ENCODE peak calls at places on chromosomes 5 and 9, in ten cellular contexts. One of them, this sample, is unnamed.

GRCh38 chr9:5621327-5621726 is 7.6 kb upstream of the RIC1 start:
- DNase-seq in astrocyte of the spinal cord: peak; percentile 71
- DNase-seq in astrocyte: peak; percentile 81
- DNase-seq in HepG2: no peak
- DNase-seq in GM06990: no peak
- DNase-seq in left ventricle myocardium inferior: no peak
- DNase-seq in cardiac fibroblast: peak; percentile 67
- DNase-seq in ovary: no peak
- DNase-seq in fibroblast of villous mesenchyme: peak; percentile 54
- DNase-seq in lung: no peak
- DNase-seq in this sample: peak; percentile 92

GRCh38 chr5:150485770-150486401 is 22.0 kb upstream of the NDST1 start:
- DNase-seq in astrocyte of the spinal cord: no peak
- DNase-seq in astrocyte: no peak
- DNase-seq in HepG2: no peak
- DNase-seq in GM06990: peak; percentile 59
- DNase-seq in left ventricle myocardium inferior: peak; percentile 72
- DNase-seq in cardiac fibroblast: peak; percentile 66
- DNase-seq in ovary: peak; percentile 88
- DNase-seq in fibroblast of villous mesenchyme: no peak
- DNase-seq in lung: peak; percentile 59
- DNase-seq in this sample: no peak

GRCh38 chr9:111598730-111599091 is 736 bp downstream of the PTGR1 start:
- DNase-seq in astrocyte of the spinal cord: peak; percentile 33
- DNase-seq in astrocyte: peak; percentile 19
- DNase-seq in HepG2: peak; percentile 56
- DNase-seq in GM06990: peak; percentile 9
- DNase-seq in left ventricle myocardium inferior: peak; percentile 29
- DNase-seq in cardiac fibroblast: peak; percentile 53
- DNase-seq in ovary: peak; percentile 47
- DNase-seq in fibroblast of villous mesenchyme: peak; percentile 80
- DNase-seq in lung: peak; percentile 31
- DNase-seq in this sample: peak; percentile 63

GRCh38 chr9:70534058-70534457 is 119.6 kb upstream of the KLF9 start:
- DNase-seq in astrocyte of the spinal cord: no peak
- DNase-seq in astrocyte: no peak
- DNase-seq in HepG2: no peak
- DNase-seq in GM06990: no peak
- DNase-seq in left ventricle myocardium inferior: no peak
- DNase-seq in cardiac fibroblast: peak; percentile 37
- DNase-seq in ovary: no peak
- DNase-seq in fibroblast of villous mesenchyme: peak; percentile 42
- DNase-seq in lung: no peak
- DNase-seq in this sample: peak; percentile 6

GRCh38 chr5:172775326-172776234 is 4.6 kb upstream of the DUSP1 start:
- DNase-seq in astrocyte of the spinal cord: peak; percentile 63
- DNase-seq in astrocyte: peak; percentile 58
- DNase-seq in HepG2: peak; percentile 95
- DNase-seq in GM06990: no peak
- DNase-seq in left ventricle myocardium inferior: peak; percentile 60
- DNase-seq in cardiac fibroblast: peak; percentile 94
- DNase-seq in ovary: no peak
- DNase-seq in fibroblast of villous mesenchyme: peak; percentile 98
- DNase-seq in lung: peak; percentile 95
- DNase-seq in this sample: peak; percentile 98

GRCh38 chr9:135515083-135515511 is 6.1 kb upstream of the LCN1 start:
- DNase-seq in astrocyte of the spinal cord: no peak
- DNase-seq in astrocyte: no peak
- DNase-seq in HepG2: no peak
- DNase-seq in GM06990: no peak
- DNase-seq in left ventricle myocardium inferior: no peak
- DNase-seq in cardiac fibroblast: no peak
- DNase-seq in ovary: no peak
- DNase-seq in fibroblast of villous mesenchyme: no peak
- DNase-seq in lung: no peak
- DNase-seq in this sample: no peak

GRCh38 chr9:27371382-27371781 is 74.4 kb upstream of the EQTN start:
- DNase-seq in astrocyte of the spinal cord: no peak
- DNase-seq in astrocyte: no peak
- DNase-seq in HepG2: no peak
- DNase-seq in GM06990: no peak
- DNase-seq in left ventricle myocardium inferior: no peak
- DNase-seq in cardiac fibroblast: no peak
- DNase-seq in ovary: no peak
- DNase-seq in fibroblast of villous mesenchyme: no peak
- DNase-seq in lung: no peak
- DNase-seq in this sample: peak; percentile 68

GRCh38 chr9:101758300-101758930 is 20.0 kb upstream of the GRIN3A start:
- DNase-seq in astrocyte of the spinal cord: no peak
- DNase-seq in astrocyte: no peak
- DNase-seq in HepG2: no peak
- DNase-seq in GM06990: no peak
- DNase-seq in left ventricle myocardium inferior: no peak
- DNase-seq in cardiac fibroblast: no peak
- DNase-seq in ovary: no peak
- DNase-seq in fibroblast of villous mesenchyme: no peak
- DNase-seq in lung: no peak
- DNase-seq in this sample: no peak

GRCh38 chr5:42547146-42547545 is 123.9 kb downstream of the GHR start:
- DNase-seq in astrocyte of the spinal cord: peak; percentile 59
- DNase-seq in astrocyte: peak; percentile 42
- DNase-seq in HepG2: no peak
- DNase-seq in GM06990: no peak
- DNase-seq in left ventricle myocardium inferior: no peak
- DNase-seq in cardiac fibroblast: peak; percentile 44
- DNase-seq in ovary: no peak
- DNase-seq in fibroblast of villous mesenchyme: peak; percentile 19
- DNase-seq in lung: no peak
- DNase-seq in this sample: peak; percentile 95

GRCh38 chr9:115396071-115396529 is 278.1 kb upstream of the TNC start:
- DNase-seq in astrocyte of the spinal cord: peak; percentile 27
- DNase-seq in astrocyte: peak; percentile 69
- DNase-seq in HepG2: no peak
- DNase-seq in GM06990: no peak
- DNase-seq in left ventricle myocardium inferior: no peak
- DNase-seq in cardiac fibroblast: peak; percentile 10
- DNase-seq in ovary: no peak
- DNase-seq in fibroblast of villous mesenchyme: peak; percentile 56
- DNase-seq in lung: no peak
- DNase-seq in this sample: no peak

GRCh38 chr9:14824481-14824880 is 85.7 kb downstream of the FREM1 start:
- DNase-seq in astrocyte of the spinal cord: no peak
- DNase-seq in astrocyte: no peak
- DNase-seq in HepG2: no peak
- DNase-seq in GM06990: no peak
- DNase-seq in left ventricle myocardium inferior: no peak
- DNase-seq in cardiac fibroblast: no peak
- DNase-seq in ovary: no peak
- DNase-seq in fibroblast of villous mesenchyme: no peak
- DNase-seq in lung: no peak
- DNase-seq in this sample: no peak

GRCh38 chr9:94920439-94920951 is 194.0 kb downstream of the AOPEP start:
- DNase-seq in astrocyte of the spinal cord: no peak
- DNase-seq in astrocyte: peak; percentile 69
- DNase-seq in HepG2: no peak
- DNase-seq in GM06990: no peak
- DNase-seq in left ventricle myocardium inferior: peak; percentile 58
- DNase-seq in cardiac fibroblast: peak; percentile 80
- DNase-seq in ovary: peak; percentile 68
- DNase-seq in fibroblast of villous mesenchyme: peak; percentile 89
- DNase-seq in lung: peak; percentile 61
- DNase-seq in this sample: peak; percentile 50
- H3K4me3 ChIP-seq in astrocyte of the spinal cord: no peak overlapping the region
- H3K4me3 ChIP-seq in astrocyte: no peak overlapping the region
- H3K4me3 ChIP-seq in HepG2: no peak overlapping the region
- H3K4me3 ChIP-seq in GM06990: no peak overlapping the region
- H3K4me3 ChIP-seq in left ventricle myocardium inferior: peak overlapping the region; percentile 17
- H3K4me3 ChIP-seq in cardiac fibroblast: no peak overlapping the region
- H3K4me3 ChIP-seq in ovary: no peak overlapping the region
- H3K4me3 ChIP-seq in fibroblast of villous mesenchyme: no peak overlapping the region
- H3K4me3 ChIP-seq in lung: no peak overlapping the region
- H3K4me3 ChIP-seq in this sample: no peak overlapping the region

GRCh38 chr9:88197781-88198345 is 59.6 kb upstream of the SPATA31C2 start:
- DNase-seq in astrocyte of the spinal cord: peak; percentile 65
- DNase-seq in astrocyte: peak; percentile 94
- DNase-seq in HepG2: no peak
- DNase-seq in GM06990: no peak
- DNase-seq in left ventricle myocardium inferior: no peak
- DNase-seq in cardiac fibroblast: peak; percentile 71
- DNase-seq in ovary: no peak
- DNase-seq in fibroblast of villous mesenchyme: peak; percentile 97
- DNase-seq in lung: no peak
- DNase-seq in this sample: peak; percentile 93
- H3K4me3 ChIP-seq in astrocyte of the spinal cord: no peak overlapping the region
- H3K4me3 ChIP-seq in astrocyte: peak overlapping the region; percentile 43
- H3K4me3 ChIP-seq in HepG2: no peak overlapping the region
- H3K4me3 ChIP-seq in GM06990: no peak overlapping the region
- H3K4me3 ChIP-seq in left ventricle myocardium inferior: peak overlapping the region; percentile 37
- H3K4me3 ChIP-seq in cardiac fibroblast: no peak overlapping the region
- H3K4me3 ChIP-seq in ovary: peak overlapping the region; percentile 24
- H3K4me3 ChIP-seq in fibroblast of villous mesenchyme: peak overlapping the region; percentile 38
- H3K4me3 ChIP-seq in lung: no peak overlapping the region
- H3K4me3 ChIP-seq in this sample: no peak overlapping the region

DNA sequence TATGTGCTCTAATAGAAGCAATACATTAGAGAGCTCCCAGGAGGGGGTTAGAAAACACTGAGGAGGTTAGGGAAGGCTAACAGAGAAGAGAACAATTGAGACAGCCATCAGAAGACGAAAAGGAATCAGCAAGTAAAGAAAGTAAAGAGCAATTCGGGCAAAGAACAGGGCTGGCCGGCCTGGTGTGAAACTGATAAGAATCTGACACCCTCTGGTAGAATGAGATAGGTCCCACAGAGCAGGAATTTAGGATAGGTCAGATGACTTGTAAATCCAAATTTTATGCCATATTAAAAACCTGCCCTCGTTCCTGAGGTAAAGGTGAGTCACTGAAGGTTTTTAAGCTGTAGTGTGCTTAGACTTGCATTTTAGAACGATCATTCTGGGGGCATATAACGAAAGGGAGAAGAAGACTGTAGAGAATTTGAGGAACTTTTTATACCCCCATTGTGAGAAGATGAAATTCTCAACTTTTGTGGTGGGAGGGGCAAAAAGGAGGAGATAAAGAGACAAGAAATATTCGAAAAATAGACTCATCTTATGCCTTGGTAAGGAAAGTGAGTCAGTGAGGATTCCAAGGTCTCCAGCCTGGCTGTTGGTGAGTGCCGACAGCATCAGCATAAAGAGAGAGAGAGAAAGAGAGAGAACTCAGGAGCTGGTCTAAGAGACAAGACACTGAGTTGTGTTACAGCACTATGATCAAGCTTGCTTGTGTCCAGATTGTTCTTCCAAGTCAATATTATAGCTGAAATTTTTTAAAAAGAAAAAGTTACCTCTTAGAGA is 51.3 kb downstream of the TMEM167A start:
- DNase-seq in astrocyte of the spinal cord: no peak
- DNase-seq in astrocyte: no peak
- DNase-seq in HepG2: no peak
- DNase-seq in GM06990: no peak
- DNase-seq in left ventricle myocardium inferior: no peak
- DNase-seq in cardiac fibroblast: no peak
- DNase-seq in ovary: no peak
- DNase-seq in fibroblast of villous mesenchyme: no peak
- DNase-seq in lung: no peak
- DNase-seq in this sample: no peak
- H3K4me3 ChIP-seq in astrocyte of the spinal cord: no peak overlapping the region
- H3K4me3 ChIP-seq in astrocyte: no peak overlapping the region
- H3K4me3 ChIP-seq in HepG2: no peak overlapping the region
- H3K4me3 ChIP-seq in GM06990: no peak overlapping the region
- H3K4me3 ChIP-seq in left ventricle myocardium inferior: no peak overlapping the region
- H3K4me3 ChIP-seq in cardiac fibroblast: no peak overlapping the region
- H3K4me3 ChIP-seq in ovary: no peak overlapping the region
- H3K4me3 ChIP-seq in fibroblast of villous mesenchyme: no peak overlapping the region
- H3K4me3 ChIP-seq in lung: no peak overlapping the region
- H3K4me3 ChIP-seq in this sample: no peak overlapping the region

GRCh38 chr9:20694248-20694647 is 10.2 kb downstream of the FOCAD start:
- DNase-seq in astrocyte of the spinal cord: no peak
- DNase-seq in astrocyte: no peak
- DNase-seq in HepG2: no peak
- DNase-seq in GM06990: no peak
- DNase-seq in left ventricle myocardium inferior: no peak
- DNase-seq in cardiac fibroblast: no peak
- DNase-seq in ovary: no peak
- DNase-seq in fibroblast of villous mesenchyme: no peak
- DNase-seq in lung: no peak
- DNase-seq in this sample: no peak
- H3K4me3 ChIP-seq in astrocyte of the spinal cord: no peak overlapping the region
- H3K4me3 ChIP-seq in astrocyte: no peak overlapping the region
- H3K4me3 ChIP-seq in HepG2: no peak overlapping the region
- H3K4me3 ChIP-seq in GM06990: no peak overlapping the region
- H3K4me3 ChIP-seq in left ventricle myocardium inferior: no peak overlapping the region
- H3K4me3 ChIP-seq in cardiac fibroblast: no peak overlapping the region
- H3K4me3 ChIP-seq in ovary: no peak overlapping the region
- H3K4me3 ChIP-seq in fibroblast of villous mesenchyme: no peak overlapping the region
- H3K4me3 ChIP-seq in lung: no peak overlapping the region
- H3K4me3 ChIP-seq in this sample: no peak overlapping the region

GRCh38 chr5:82163459-82164108 is 114.6 kb downstream of the RPS23 start:
- DNase-seq in astrocyte of the spinal cord: peak; percentile 55
- DNase-seq in astrocyte: peak; percentile 44
- DNase-seq in HepG2: no peak
- DNase-seq in GM06990: no peak
- DNase-seq in left ventricle myocardium inferior: no peak
- DNase-seq in cardiac fibroblast: peak; percentile 55
- DNase-seq in ovary: no peak
- DNase-seq in fibroblast of villous mesenchyme: peak; percentile 36
- DNase-seq in lung: no peak
- DNase-seq in this sample: peak; percentile 81
- H3K4me3 ChIP-seq in astrocyte of the spinal cord: no peak overlapping the region
- H3K4me3 ChIP-seq in astrocyte: no peak overlapping the region
- H3K4me3 ChIP-seq in HepG2: no peak overlapping the region
- H3K4me3 ChIP-seq in GM06990: no peak overlapping the region
- H3K4me3 ChIP-seq in left ventricle myocardium inferior: no peak overlapping the region
- H3K4me3 ChIP-seq in cardiac fibroblast: no peak overlapping the region
- H3K4me3 ChIP-seq in ovary: peak overlapping the region; percentile 13
- H3K4me3 ChIP-seq in fibroblast of villous mesenchyme: no peak overlapping the region
- H3K4me3 ChIP-seq in lung: no peak overlapping the region
- H3K4me3 ChIP-seq in this sample: no peak overlapping the region

DNA sequence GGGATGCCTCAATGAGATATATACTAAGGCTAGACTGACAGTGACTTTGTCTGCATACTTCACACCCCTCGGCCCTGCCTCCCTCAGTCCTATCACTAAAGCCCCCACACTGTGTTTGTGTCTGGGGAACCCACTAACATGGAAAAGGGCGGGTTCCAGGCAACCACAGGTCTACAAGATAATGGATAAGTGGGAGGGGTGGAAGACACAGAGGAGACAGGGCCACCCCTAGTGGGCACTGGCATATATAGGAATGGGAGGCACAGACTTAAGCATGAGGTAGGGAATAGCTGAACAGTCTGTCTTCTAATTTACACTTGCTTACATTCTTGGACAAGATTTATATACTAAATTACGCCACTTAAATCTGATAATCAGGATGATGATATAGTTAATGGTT is 74.0 kb downstream of the SLIT3 start:
- DNase-seq in astrocyte of the spinal cord: no peak
- DNase-seq in astrocyte: no peak
- DNase-seq in HepG2: no peak
- DNase-seq in GM06990: no peak
- DNase-seq in left ventricle myocardium inferior: no peak
- DNase-seq in cardiac fibroblast: no peak
- DNase-seq in ovary: no peak
- DNase-seq in fibroblast of villous mesenchyme: no peak
- DNase-seq in lung: no peak
- DNase-seq in this sample: no peak
- H3K4me3 ChIP-seq in astrocyte of the spinal cord: no peak overlapping the region
- H3K4me3 ChIP-seq in astrocyte: no peak overlapping the region
- H3K4me3 ChIP-seq in HepG2: no peak overlapping the region
- H3K4me3 ChIP-seq in GM06990: no peak overlapping the region
- H3K4me3 ChIP-seq in left ventricle myocardium inferior: no peak overlapping the region
- H3K4me3 ChIP-seq in cardiac fibroblast: no peak overlapping the region
- H3K4me3 ChIP-seq in ovary: no peak overlapping the region
- H3K4me3 ChIP-seq in fibroblast of villous mesenchyme: no peak overlapping the region
- H3K4me3 ChIP-seq in lung: no peak overlapping the region
- H3K4me3 ChIP-seq in this sample: no peak overlapping the region

GRCh38 chr5:39517800-39518199 is 93.0 kb upstream of the DAB2 start:
- DNase-seq in astrocyte of the spinal cord: peak; percentile 92
- DNase-seq in astrocyte: peak; percentile 98
- DNase-seq in HepG2: no peak
- DNase-seq in GM06990: no peak
- DNase-seq in left ventricle myocardium inferior: no peak
- DNase-seq in cardiac fibroblast: peak; percentile 87
- DNase-seq in ovary: no peak
- DNase-seq in fibroblast of villous mesenchyme: peak; percentile 76
- DNase-seq in lung: no peak
- DNase-seq in this sample: peak; percentile 45
- H3K4me3 ChIP-seq in astrocyte of the spinal cord: no peak overlapping the region
- H3K4me3 ChIP-seq in astrocyte: no peak overlapping the region
- H3K4me3 ChIP-seq in HepG2: no peak overlapping the region
- H3K4me3 ChIP-seq in GM06990: no peak overlapping the region
- H3K4me3 ChIP-seq in left ventricle myocardium inferior: no peak overlapping the region
- H3K4me3 ChIP-seq in cardiac fibroblast: no peak overlapping the region
- H3K4me3 ChIP-seq in ovary: no peak overlapping the region
- H3K4me3 ChIP-seq in fibroblast of villous mesenchyme: no peak overlapping the region
- H3K4me3 ChIP-seq in lung: no peak overlapping the region
- H3K4me3 ChIP-seq in this sample: no peak overlapping the region